ENCODE peak calls at places on chromosomes 5 and 9, in six cellular contexts. W is fibroblast of lung, O is PC-3, L is H9, E is hepatocyte, S is endothelial cell of umbilical vein. N is an unnamed sample.

GRCh38 chr9:13209498-13209897 is 70.0 kb downstream of the MPDZ start:
- DNase-seq in L (no peak), W (no peak), O (no peak), E (no peak), S (peak; percentile 95), N (no peak)

GRCh38 chr5:31663519-31663918 is 24.6 kb downstream of the PDZD2 start:
- DNase-seq in L (no peak), W (no peak), O (peak; percentile 30), E (no peak), S (no peak), N (peak; percentile 94)

GRCh38 chr9:127388856-127389238 is 8.1 kb upstream of the SLC2A8 start:
- DNase-seq in L (no peak), S (no peak), E (no peak), O (no peak), W (no peak), N (peak; percentile 31)

GRCh38 chr9:95763983-95764382 is 111.5 kb upstream of the ERCC6L2 start:
- DNase-seq in E (no peak), S (no peak), W (no peak), L (no peak), O (no peak), N (no peak)

GRCh38 chr9:1707291-1707690 is 307.9 kb upstream of the SMARCA2 start:
- DNase-seq in W (no peak), O (no peak), S (no peak), E (no peak), L (no peak), N (no peak)

GRCh38 chr5:5246736-5247135 is 106.6 kb downstream of the ADAMTS16 start:
- DNase-seq in S (no peak), E (no peak), W (no peak), L (no peak), O (no peak), N (no peak)

GRCh38 chr9:128375865-128376264 is 4.7 kb downstream of the URM1 start:
- DNase-seq in S (no peak), L (no peak), E (no peak), O (no peak), W (no peak), N (peak; percentile 22)

GRCh38 chr5:128446-128845 is 36.5 kb downstream of the PLEKHG4B start:
- DNase-seq in E (no peak), W (no peak), O (no peak), S (no peak), L (no peak), N (no peak)

GRCh38 chr5:112995764-112996618 is 19.4 kb downstream of the DCP2 start:
- DNase-seq in S (peak; percentile 78), L (peak; percentile 43), E (peak; percentile 83), W (peak; percentile 78), O (peak; percentile 90), N (no peak)

GRCh38 chr9:16515879-16516289 is 354.6 kb downstream of the BNC2 start:
- DNase-seq in O (no peak), L (peak; percentile 81), S (peak; percentile 88), E (peak; percentile 37), W (peak; percentile 92), N (peak; percentile 56)

GRCh38 chr9:16120727-16121126 is 567.9 kb downstream of the CCDC171 start:
- DNase-seq in S (no peak), E (no peak), W (no peak), O (no peak), L (no peak), N (no peak)

GRCh38 chr9:70403618-70404025 is 10.8 kb downstream of the KLF9 start:
- DNase-seq in S (peak; percentile 66), O (no peak), L (no peak), W (no peak), E (no peak), N (no peak)

GRCh38 chr9:87515086-87515485 is 17.4 kb downstream of the DAPK1 start:
- DNase-seq in L (no peak), O (no peak), E (peak; percentile 40), W (peak; percentile 60), S (no peak), N (no peak)

GRCh38 chr9:80492221-80492620 is 920.5 kb downstream of the TLE4 start:
- DNase-seq in W (peak; percentile 35), L (no peak), S (no peak), E (peak; percentile 8), O (peak; percentile 16), N (no peak)

GRCh38 chr5:157994271-157994691 is 135.3 kb upstream of the CLINT1 start:
- DNase-seq in L (no peak), E (no peak), W (no peak), O (peak; percentile 95), S (no peak), N (no peak)

GRCh38 chr9:13358128-13358527 is 78.6 kb upstream of the MPDZ start:
- DNase-seq in W (peak; percentile 85), L (no peak), S (peak; percentile 43), O (peak; percentile 68), E (peak; percentile 23), N (no peak)

GRCh38 chr5:121279801-121280200 is 571.9 kb upstream of the FTMT start:
- DNase-seq in S (no peak), L (no peak), W (no peak), O (no peak), E (no peak), N (no peak)

GRCh38 chr9:68996457-68996856 is 17.5 kb downstream of the PRKACG start:
- DNase-seq in W (no peak), O (no peak), E (no peak), L (no peak), S (no peak), N (no peak)

GRCh38 chr5:136133416-136134383 is 1.1 kb downstream of the SMAD5 start:
- DNase-seq in O (peak; percentile 51), W (peak; percentile 74), S (peak; percentile 66), E (peak; percentile 78), L (peak; percentile 34), N (no peak)
- H4K20me1 ChIP-seq in O (peaks cover 35% of the 10 kb centered on the region), W (peaks cover 3% of the 10 kb centered on the region), S (peaks cover 23% of the 10 kb centered on the region), E (peaks cover 48% of the 10 kb centered on the region), L (no peaks in the 10 kb centered on the region), N (peaks cover 48% of the 10 kb centered on the region)

DNA sequence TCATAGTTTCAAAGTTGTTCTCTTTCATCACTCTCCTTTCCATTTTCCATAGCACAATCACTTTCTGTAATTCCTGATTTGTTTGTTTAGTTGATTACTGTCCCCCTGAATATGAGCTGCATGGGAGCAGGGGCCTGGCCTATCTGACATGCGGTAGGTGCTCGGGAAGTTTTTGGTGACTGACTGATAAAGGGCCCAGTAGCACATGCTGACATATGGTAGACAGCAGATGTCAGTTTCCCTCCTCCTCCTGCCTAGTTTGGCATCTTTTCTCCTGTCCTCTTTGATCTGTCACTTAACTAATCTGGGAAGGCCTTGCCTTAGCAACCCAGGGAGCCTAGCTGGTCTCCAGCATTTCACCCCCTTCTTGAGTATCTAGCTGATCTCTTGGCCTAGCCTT is 14.4 kb downstream of the GALNT12 start:
- DNase-seq in W (no peak), S (no peak), E (no peak), O (no peak), L (no peak), N (no peak)
- H2AFZ ChIP-seq in W (no peak overlapping the region), S (no peak overlapping the region), E (no peak overlapping the region), O (no peak overlapping the region), L (no peak overlapping the region), N (no peak overlapping the region)

GRCh38 chr9:10134266-10134665 is 478.5 kb downstream of the PTPRD start:
- DNase-seq in L (no peak), O (no peak), E (no peak), S (no peak), W (no peak), N (no peak)

GRCh38 chr9:10127867-10128266 is 484.9 kb downstream of the PTPRD start:
- DNase-seq in W (peak; percentile 24), O (peak; percentile 4), L (no peak), E (no peak), S (no peak), N (no peak)

GRCh38 chr9:10135553-10135952 is 477.2 kb downstream of the PTPRD start:
- DNase-seq in O (no peak), W (no peak), E (no peak), S (no peak), L (no peak), N (no peak)

DNA sequence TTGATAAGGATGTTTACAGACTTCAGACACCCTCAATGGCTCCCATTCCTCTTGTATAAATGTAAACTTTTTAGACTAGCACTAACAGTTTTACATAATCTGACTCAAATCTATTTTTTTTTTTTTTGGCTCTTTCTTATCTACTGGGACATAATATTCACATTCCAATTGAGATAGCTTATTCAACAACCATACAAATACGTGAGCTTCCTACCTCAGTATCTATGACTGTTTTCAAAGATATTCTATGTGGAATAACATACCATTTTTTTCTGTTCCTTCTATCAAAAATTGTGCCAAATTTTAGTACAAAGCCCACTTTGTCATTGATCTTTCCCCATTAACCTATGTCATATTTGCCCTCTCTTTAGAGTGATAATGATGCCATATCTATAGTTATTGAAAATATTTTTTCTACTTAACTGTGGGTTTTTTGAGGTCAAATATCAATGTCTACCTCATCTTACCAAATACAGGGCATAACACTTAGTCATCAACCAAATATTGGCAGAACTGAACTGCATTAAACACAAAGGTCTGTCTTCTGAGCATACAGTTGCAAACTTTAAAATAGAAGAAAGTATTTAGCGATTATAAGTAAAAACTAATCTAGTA is 482.6 kb downstream of the PTPRD start:
- DNase-seq in L (no peak), E (no peak), W (peak; percentile 65), S (no peak), O (no peak), N (no peak)
- H3K27ac ChIP-seq in L (no peak overlapping the region), E (no peak overlapping the region), W (no peak overlapping the region), S (no peak overlapping the region), O (no peak overlapping the region), N (no peak overlapping the region)

GRCh38 chr5:134136771-134137170 is 22.3 kb downstream of the TCF7 start:
- DNase-seq in L (peak; percentile 15), E (no peak), S (no peak), W (no peak), O (no peak), N (no peak)

GRCh38 chr5:134139891-134140469 is 25.5 kb downstream of the TCF7 start:
- DNase-seq in S (no peak), W (no peak), L (peak; percentile 16), O (no peak), E (no peak), N (peak; percentile 29)

GRCh38 chr5:134140530-134141201 is 26.2 kb downstream of the TCF7 start:
- DNase-seq in E (peak; percentile 77), S (peak; percentile 63), L (peak; percentile 86), W (peak; percentile 66), O (peak; percentile 88), N (peak; percentile 83)

GRCh38 chr5:134139377-134139851 is 24.9 kb downstream of the TCF7 start:
- DNase-seq in L (no peak), W (no peak), S (no peak), O (no peak), E (no peak), N (peak; percentile 29)

DNA sequence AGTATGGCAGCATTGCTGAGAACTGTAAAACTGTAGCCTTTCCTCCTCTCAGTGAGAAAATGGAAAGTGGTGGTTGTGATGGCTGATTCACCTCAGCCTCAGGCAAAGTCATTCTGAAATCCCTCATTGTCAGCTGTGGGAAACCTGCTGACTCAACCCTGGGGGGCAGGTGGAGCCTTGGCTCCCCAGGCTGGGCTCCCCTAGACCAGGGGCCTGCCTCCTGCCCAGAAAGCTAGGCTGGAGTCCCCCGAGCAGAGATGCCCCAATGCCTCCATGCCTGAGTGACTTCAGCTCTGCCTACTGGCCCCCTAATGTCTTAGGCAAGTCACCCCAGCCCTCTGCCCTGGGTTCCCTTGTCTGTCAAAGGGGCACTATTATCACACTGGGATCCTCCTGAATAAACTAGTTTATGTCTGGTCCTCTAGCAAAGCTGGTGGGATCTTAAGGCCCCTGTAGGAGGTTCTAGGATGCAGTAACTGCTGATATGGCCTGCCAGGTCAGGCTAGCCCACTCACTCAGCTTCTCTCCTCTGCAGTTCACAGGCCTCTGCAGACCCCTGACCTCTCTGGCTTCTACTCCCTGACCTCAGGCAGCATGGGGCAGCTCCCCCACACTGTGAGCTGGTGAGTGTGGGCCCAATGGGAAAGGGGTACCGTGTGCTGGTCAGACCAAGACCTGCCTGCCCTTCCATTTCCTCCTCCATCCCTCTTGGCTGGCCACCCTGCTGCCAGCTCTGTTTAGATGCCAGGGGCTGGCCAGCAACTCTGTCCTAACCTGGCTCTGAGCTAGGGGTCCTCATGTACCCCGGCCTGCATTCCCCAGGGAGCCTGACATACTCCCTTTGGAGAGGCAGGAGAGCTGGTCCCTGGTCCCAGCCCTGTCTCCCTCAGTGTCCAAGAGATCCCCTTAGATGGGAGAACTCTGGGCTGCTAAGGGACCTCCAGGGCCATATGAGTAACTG is 24.2 kb downstream of the TCF7 start:
- DNase-seq in S (no peak), E (no peak), O (peak; percentile 75), W (no peak), L (peak; percentile 23), N (peak; percentile 76)
- H4K20me1 ChIP-seq in S (no peaks in the 10 kb centered on the region), E (peaks cover 18% of the 10 kb centered on the region), O (no peaks in the 10 kb centered on the region), W (no peaks in the 10 kb centered on the region), L (no peaks in the 10 kb centered on the region), N (peaks cover 52% of the 10 kb centered on the region)

N was measured in osteoblast.